ENCODE peak calls at places on chromosomes 11 and 22, in seven cellular contexts. O is CD4-positive, alpha-beta T cell; G is D721Med; B is PC-3; U is nephron progenitor cell; T is IMR-90; W is PC-9. A is an unnamed sample.

GRCh38 chr22:46549971-46550641 is 12.7 kb upstream of the CELSR1 start:
- DNase-seq in W (no peak), U (no peak), G (no peak), O (no peak), T (no peak), B (no peak), A (no peak)

GRCh38 chr22:46027219-46028068 is 50.5 kb upstream of the WNT7B start:
- DNase-seq in B (no peak), O (no peak), T (no peak), W (peak), U (peak), G (no peak), A (no peak)

GRCh38 chr22:42296381-42296853 is 26.0 kb upstream of the TCF20 start:
- DNase-seq in U (no peak), G (no peak), T (no peak), O (no peak), B (no peak), W (no peak), A (no peak)

GRCh38 chr11:12284321-12285050 is 92.9 kb upstream of the PARVA start:
- DNase-seq in O (no peak), G (no peak), W (no peak), U (no peak), T (peak), B (no peak), A (peak)

GRCh38 chr22:32579533-32580220 is 105.1 kb downstream of the FBXO7 start:
- DNase-seq in T (peak), B (no peak), U (no peak), O (no peak), G (no peak), W (no peak), A (no peak)

GRCh38 chr11:65506770-65507485 is 8.1 kb downstream of the MALAT1 start:
- DNase-seq in G (no peak), B (peak), O (peak), T (peak), W (no peak), U (no peak), A (no peak)

GRCh38 chr22:26587991-26588613 is 1.8 kb downstream of the TPST2 start:
- DNase-seq in W (no peak), G (no peak), B (no peak), T (no peak), O (no peak), U (no peak), A (no peak)

GRCh38 chr11:58316142-58316541 is 42.7 kb downstream of the OR5B17 start:
- DNase-seq in T (peak), W (no peak), O (no peak), B (peak), U (no peak), G (no peak), A (no peak)

GRCh38 chr11:129324533-129325175 is 51.0 kb upstream of the BARX2 start:
- DNase-seq in O (no peak), B (peak), G (no peak), T (no peak), U (no peak), W (no peak), A (no peak)

GRCh38 chr22:45163074-45163416 is 680 bp upstream of the NUP50 start:
- DNase-seq in B (peak), T (peak), U (peak), G (no peak), W (peak), O (no peak), A (peak)

GRCh38 chr11:61019818-61020405 is 48.4 kb downstream of the CD6 start:
- DNase-seq in T (no peak), G (no peak), B (no peak), U (no peak), W (no peak), O (no peak), A (no peak)

GRCh38 chr11:119759324-119759723 is 30.3 kb upstream of the NECTIN1 start:
- DNase-seq in G (no peak), W (peak), O (no peak), B (peak), U (no peak), T (peak), A (no peak)

GRCh38 chr11:60265373-60266214 is 14.9 kb upstream of the MS4A4A start:
- DNase-seq in W (peak), G (no peak), O (no peak), T (peak), B (peak), U (peak), A (peak)

GRCh38 chr22:50151571-50152537 is 18.7 kb upstream of the PANX2 start:
- DNase-seq in G (no peak), U (no peak), W (no peak), T (no peak), B (no peak), O (no peak), A (no peak)

GRCh38 chr11:131616456-131616855 is 246.0 kb downstream of the NTM start:
- DNase-seq in G (no peak), W (no peak), B (no peak), T (no peak), O (no peak), U (no peak), A (no peak)

GRCh38 chr11:47003180-47003877 is 66.8 kb downstream of the CSTPP1 start:
- DNase-seq in O (no peak), W (no peak), U (no peak), B (no peak), G (no peak), T (no peak), A (no peak)

GRCh38 chr22:47928626-47929025 is 1166.2 kb downstream of the TBC1D22A start:
- DNase-seq in U (no peak), B (no peak), G (no peak), W (no peak), O (no peak), T (no peak), A (no peak)

GRCh38 chr11:96827164-96827563 is 437.4 kb downstream of the JRKL start:
- DNase-seq in B (peak), U (peak), G (no peak), W (no peak), T (peak), O (no peak), A (peak)

GRCh38 chr11:48122246-48122645 is 94.4 kb upstream of the OR4B1 start:
- DNase-seq in G (no peak), O (no peak), T (no peak), U (no peak), B (no peak), W (no peak), A (no peak)

GRCh38 chr11:48114740-48115139 is 101.9 kb upstream of the OR4B1 start:
- DNase-seq in B (no peak), T (no peak), G (no peak), W (no peak), U (no peak), O (no peak), A (no peak)

GRCh38 chr11:48116437-48116836 is 100.2 kb upstream of the OR4B1 start:
- DNase-seq in O (no peak), U (no peak), T (no peak), B (no peak), G (no peak), W (no peak), A (no peak)

GRCh38 chr11:48111941-48112340 is 104.7 kb upstream of the OR4B1 start:
- DNase-seq in G (no peak), U (no peak), B (no peak), O (no peak), W (no peak), T (no peak), A (no peak)

DNA sequence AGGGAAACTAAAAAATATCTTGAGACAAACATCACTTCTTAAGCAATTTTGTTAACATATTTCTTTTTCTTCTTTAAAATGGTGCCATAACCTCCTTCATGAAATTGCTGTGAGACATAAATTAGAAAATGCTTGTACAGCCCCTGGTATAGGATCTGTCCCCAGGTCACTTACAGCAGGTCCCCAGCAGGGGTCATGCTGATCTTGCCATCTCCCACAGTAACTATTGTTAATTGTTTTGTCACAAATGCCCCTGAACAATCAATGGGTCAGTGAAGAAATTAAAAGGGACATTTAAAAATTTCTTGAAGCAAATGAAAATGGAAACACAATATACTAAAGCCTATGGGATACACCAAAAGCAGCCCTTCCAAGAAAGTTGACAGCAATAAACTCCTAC is 99.8 kb upstream of the OR4B1 start:
- DNase-seq in T (no peak), B (no peak), W (no peak), U (no peak), O (no peak), G (no peak), A (peak)
- TF ChIP-seq CTCF in T (peak), B (peak), W (peak), U (peak), O (peak), G (peak), A (peak)

GRCh38 chr22:39589880-39590279 is 19.3 kb downstream of the CACNA1I start:
- DNase-seq in G (no peak), W (no peak), O (no peak), T (no peak), B (no peak), U (peak), A (no peak)
- TF ChIP-seq CTCF in G (no peak), W (no peak), O (no peak), T (no peak), B (no peak), U (no peak), A (no peak)

GRCh38 chr11:103257360-103257759 is 148.1 kb downstream of the DYNC2H1 start:
- DNase-seq in B (peak), U (no peak), O (no peak), G (no peak), T (peak), W (no peak), A (no peak)
- TF ChIP-seq CTCF in B (peak), U (no peak), O (no peak), G (peak), T (peak), W (peak), A (no peak)

DNA sequence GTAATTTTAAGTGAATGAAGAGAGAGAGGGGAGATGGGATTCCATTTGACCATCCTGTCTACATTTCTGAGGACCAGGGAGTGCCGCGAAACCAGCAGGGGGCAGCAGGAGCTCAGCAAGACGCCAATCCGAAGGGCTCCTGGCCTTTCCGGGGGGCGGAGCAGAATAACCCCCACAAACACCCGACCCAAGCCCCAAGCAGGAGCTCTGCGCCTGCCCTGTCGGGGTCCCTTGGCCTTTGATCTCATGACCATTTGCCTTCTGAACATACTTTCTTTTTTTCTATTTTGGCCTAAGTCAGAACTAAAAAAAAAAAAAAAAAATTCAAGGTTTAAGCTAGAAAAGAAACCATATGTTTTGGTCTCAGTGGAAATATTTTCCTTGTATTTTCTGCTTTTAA is 21.9 kb upstream of the SCN2B start:
- DNase-seq in T (peak), G (peak), U (peak), W (peak), O (peak), B (peak), A (peak)
- TF ChIP-seq CTCF in T (peak), G (peak), U (peak), W (peak), O (peak), B (peak), A (peak)

GRCh38 chr22:20430641-20431519 is 6.7 kb downstream of the SCARF2 start:
- DNase-seq in W (peak), U (peak), O (peak), B (peak), T (no peak), G (peak), A (peak)
- TF ChIP-seq CTCF in W (no peak), U (peak), O (peak), B (peak), T (no peak), G (no peak), A (peak)